ENCODE peak calls at places on chromosome 12, in four cellular contexts. O is left ventricle myocardium inferior, I is cardiac fibroblast, W is heart right ventricle. T is an unnamed sample.

GRCh38 chr12:105292705-105293104 is 37.8 kb upstream of the C12orf75 start:
- DNase-seq in O (no peak), I (peak), W (no peak), T (peak)

GRCh38 chr12:64556231-64556630 is 54.1 kb upstream of the RASSF3 start:
- DNase-seq in O (no peak), I (no peak), W (no peak), T (no peak)

GRCh38 chr12:88553941-88554658 is 26.2 kb downstream of the KITLG start:
- DNase-seq in O (no peak), I (peak), W (no peak), T (peak)

GRCh38 chr12:49930515-49931288 is 19.8 kb upstream of the AQP2 start:
- DNase-seq in O (no peak), I (peak), W (no peak), T (peak)

GRCh38 chr12:46380397-46380796 is 7.8 kb upstream of the SLC38A2 start:
- DNase-seq in O (no peak), I (no peak), W (no peak), T (no peak)

GRCh38 chr12:120445911-120446909 is at the start of the genes GATC and TRIAP1:
- DNase-seq in O (peak), I (peak), W (peak), T (peak)

GRCh38 chr12:30687265-30687986 is 8.2 kb downstream of the IPO8 start:
- DNase-seq in O (no peak), I (peak), W (no peak), T (peak)

GRCh38 chr12:102483466-102483865 is 3.1 kb upstream of the IGF1 start:
- DNase-seq in O (no peak), I (no peak), W (no peak), T (no peak)

GRCh38 chr12:131535779-131536178 is 175.1 kb upstream of the SFSWAP start:
- DNase-seq in O (no peak), I (no peak), W (no peak), T (no peak)

GRCh38 chr12:77113971-77114370 is 48.6 kb upstream of the E2F7 start:
- DNase-seq in O (no peak), I (no peak), W (no peak), T (peak)

GRCh38 chr12:108722992-108723766 is 8.1 kb downstream of the CORO1C start:
- DNase-seq in O (no peak), I (peak), W (no peak), T (peak)

GRCh38 chr12:12718853-12719252 is 1.7 kb downstream of the CDKN1B start:
- DNase-seq in O (no peak), I (no peak), W (no peak), T (peak)

GRCh38 chr12:64616221-64616620 is 5.9 kb downstream of the RASSF3 start:
- DNase-seq in O (no peak), I (peak), W (no peak), T (no peak)

GRCh38 chr12:69569236-69569635 is 16.0 kb upstream of the CCT2 start:
- DNase-seq in O (no peak), I (no peak), W (no peak), T (peak)

GRCh38 chr12:50057896-50058670 is 687 bp downstream of the ASIC1 start:
- DNase-seq in O (no peak), I (no peak), W (no peak), T (no peak)

GRCh38 chr12:58811346-58811745 is 109.0 kb downstream of the LRIG3 start:
- DNase-seq in O (no peak), I (no peak), W (no peak), T (no peak)

GRCh38 chr12:71591601-71592000 is 72.0 kb downstream of the ZFC3H1 start:
- DNase-seq in O (no peak), I (no peak), W (no peak), T (no peak)

GRCh38 chr12:52751795-52752194 is 25.4 kb downstream of the KRT76 start:
- DNase-seq in O (no peak), I (no peak), W (no peak), T (no peak)

GRCh38 chr12:57236925-57237652 is 7.6 kb downstream of the SHMT2 start:
- DNase-seq in O (peak), I (no peak), W (peak), T (no peak)

GRCh38 chr12:117377758-117378157 is 16.3 kb upstream of the NOS1 start:
- DNase-seq in O (no peak), I (no peak), W (no peak), T (no peak)

GRCh38 chr12:130649101-130649571 is 67.0 kb downstream of the RIMBP2 start:
- DNase-seq in O (no peak), I (no peak), W (no peak), T (no peak)

GRCh38 chr12:38157933-38158401 is 158.6 kb upstream of the ALG10B start:
- DNase-seq in O (no peak), I (no peak), W (no peak), T (no peak)

GRCh38 chr12:41190360-41190759 is 2.2 kb downstream of the PDZRN4 start:
- DNase-seq in O (no peak), I (peak), W (no peak), T (peak)

GRCh38 chr12:5432011-5432400 is at the start of gene NTF3:
- DNase-seq in O (peak), I (peak), W (peak), T (peak)

GRCh38 chr12:6871052-6871957 is 1.8 kb downstream of the SPSB2 start:
- DNase-seq in O (no peak), I (no peak), W (no peak), T (no peak)

GRCh38 chr12:5901416-5901815 is 43.6 kb downstream of the ANO2 start:
- DNase-seq in O (no peak), I (no peak), W (no peak), T (no peak)

GRCh38 chr12:9751204-9752144 is 9.2 kb downstream of the CD69 start:
- DNase-seq in O (no peak), I (peak), W (no peak), T (peak)

GRCh38 chr12:83462419-83462818 is 775.7 kb downstream of the TMTC2 start:
- DNase-seq in O (no peak), I (no peak), W (no peak), T (no peak)

GRCh38 chr12:67223225-67223624 is 45.9 kb upstream of the CAND1 start:
- DNase-seq in O (no peak), I (no peak), W (no peak), T (no peak)

GRCh38 chr12:712172-712863 is 40.1 kb upstream of the WNK1 start:
- DNase-seq in O (no peak), I (peak), W (no peak), T (no peak)

GRCh38 chr12:685388-685787 is 22.1 kb upstream of the NINJ2 start:
- DNase-seq in O (no peak), I (peak), W (no peak), T (no peak)

GRCh38 chr12:122005252-122005651 is 16.4 kb upstream of the BCL7A start:
- DNase-seq in O (no peak), I (no peak), W (no peak), T (no peak)

GRCh38 chr12:92396647-92397258 is 251.1 kb upstream of the BTG1 start:
- DNase-seq in O (no peak), I (peak), W (no peak), T (peak)
- H3K4me3 ChIP-seq in O (no peak), I (no peak), W (no peak), T (no peak)

GRCh38 chr12:55729592-55730446 is 1.0 kb upstream of the CD63 start:
- DNase-seq in O (peak), I (peak), W (peak), T (peak)
- TF ChIP-seq CTCF in O (no peak), I (no peak), W (peak), T (no peak)

DNA sequence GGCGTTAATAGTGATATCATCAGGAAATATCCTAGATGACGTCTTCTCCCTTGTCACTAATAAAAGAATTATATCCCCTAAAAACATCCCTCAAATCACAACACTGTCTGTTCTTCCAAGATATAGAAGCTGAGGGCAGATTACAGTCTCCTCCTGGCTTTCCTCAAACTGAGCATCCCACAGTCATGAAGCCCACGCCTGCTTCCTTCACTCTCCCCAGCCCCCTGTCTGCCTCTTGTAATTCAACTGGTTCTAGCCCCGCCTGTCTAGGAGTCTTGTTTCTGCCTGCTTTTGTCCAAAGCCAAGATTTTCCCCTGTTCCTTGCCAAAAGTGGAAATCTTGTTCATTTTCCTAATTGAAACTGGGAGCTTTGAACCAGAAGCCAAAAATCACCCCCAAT is 36.0 kb upstream of the PWP1 start:
- DNase-seq in O (no peak), I (no peak), W (no peak), T (no peak)
- H3K4me3 ChIP-seq in O (no peak), I (no peak), W (no peak), T (no peak)

GRCh38 chr12:4355150-4355842 is 24.2 kb downstream of the FGF23 start:
- DNase-seq in O (no peak), I (no peak), W (no peak), T (no peak)

GRCh38 chr12:4355843-4356327 is 23.6 kb downstream of the FGF23 start:
- DNase-seq in O (no peak), I (peak), W (peak), T (peak)

DNA sequence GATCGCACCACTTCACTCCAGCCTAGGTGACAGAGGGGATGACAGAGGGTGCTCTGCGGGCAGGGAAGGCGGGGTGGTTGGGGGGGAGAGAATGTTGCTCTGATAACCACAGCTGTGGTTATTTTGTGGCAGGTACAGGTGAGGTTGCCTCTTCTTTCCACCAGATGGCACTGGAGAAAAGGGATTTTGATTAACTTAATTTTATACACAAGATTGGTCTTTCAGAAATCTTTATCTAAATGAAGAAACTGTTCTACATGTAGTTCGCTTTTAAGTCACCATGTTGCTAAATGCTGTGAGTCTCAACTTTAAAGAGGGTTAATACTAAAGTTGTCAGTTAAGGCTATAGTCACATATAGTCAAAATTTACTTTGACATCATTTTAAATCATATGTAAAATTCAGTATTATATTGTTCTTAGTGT is 25.7 kb downstream of the FGF23 start:
- DNase-seq in O (no peak), I (peak), W (no peak), T (peak)
- TF ChIP-seq CTCF in O (peak), I (peak), W (peak), T (peak)

DNA sequence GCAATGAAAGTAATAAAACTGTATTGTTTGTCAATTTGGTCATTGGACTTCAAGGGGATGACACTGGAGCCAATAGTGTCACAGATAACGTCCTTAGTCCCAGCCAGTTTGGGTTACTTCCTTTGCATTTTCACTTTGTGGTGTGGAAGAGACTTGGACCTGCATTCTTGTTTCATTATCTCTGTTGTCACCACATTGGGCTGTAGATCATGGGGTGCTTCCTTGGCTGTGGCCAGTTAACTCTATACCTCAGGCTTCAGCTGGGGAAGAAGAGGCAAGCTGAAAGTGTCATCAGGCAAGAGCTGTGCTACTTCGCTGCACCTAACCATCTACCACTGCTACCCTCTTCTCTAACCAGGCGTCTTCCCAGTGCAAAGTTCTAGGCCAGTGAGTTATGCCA is 15.1 kb upstream of the CISTR start:
- DNase-seq in O (no peak), I (no peak), W (no peak), T (no peak)
- H3K4me3 ChIP-seq in O (no peak), I (no peak), W (no peak), T (no peak)

DNA sequence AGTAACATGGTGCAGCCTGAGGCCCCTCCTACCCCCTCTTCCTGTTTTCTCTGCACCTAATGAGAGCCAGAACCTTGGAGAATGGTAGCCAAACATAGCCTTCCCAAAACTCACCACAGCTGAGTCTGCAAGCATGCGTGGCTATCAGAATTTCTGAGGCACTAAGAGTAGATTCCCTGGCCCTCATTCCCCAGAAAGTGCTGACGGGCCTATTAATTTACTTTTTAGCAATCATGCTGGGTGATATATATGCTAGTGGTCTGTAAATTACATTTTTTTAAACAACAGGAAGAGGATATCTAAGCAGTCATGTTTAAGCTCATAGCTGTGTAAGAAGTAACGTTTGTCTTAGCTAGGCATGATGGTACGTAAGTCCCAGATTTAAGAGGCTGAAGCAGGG is 30.4 kb downstream of the KANSL2 start:
- DNase-seq in O (no peak), I (no peak), W (no peak), T (no peak)
- TF ChIP-seq CTCF in O (no peak), I (no peak), W (no peak), T (no peak)

DNA sequence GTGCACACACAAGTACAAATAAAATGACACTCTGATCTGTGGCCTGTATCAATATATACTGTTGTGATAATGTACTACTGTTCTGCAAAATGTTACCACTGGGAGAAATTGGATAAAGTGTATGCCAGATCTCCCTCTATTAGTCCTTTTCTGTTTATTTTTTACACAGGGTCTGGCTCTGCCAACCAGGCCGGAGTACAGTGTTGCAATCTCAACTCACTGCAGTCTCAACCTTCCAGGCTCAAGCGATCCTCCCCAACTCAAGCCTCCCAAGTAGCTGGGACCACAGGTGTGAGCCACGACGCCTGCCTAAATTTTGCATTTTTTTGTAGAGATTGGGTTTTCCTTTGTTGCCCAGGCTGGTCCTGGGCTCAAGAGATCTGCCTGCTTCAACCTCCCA is 1.9 kb downstream of the NT5DC3 start:
- DNase-seq in O (no peak), I (peak), W (no peak), T (no peak)
- H3K4me3 ChIP-seq in O (no peak), I (no peak), W (no peak), T (no peak)

DNA sequence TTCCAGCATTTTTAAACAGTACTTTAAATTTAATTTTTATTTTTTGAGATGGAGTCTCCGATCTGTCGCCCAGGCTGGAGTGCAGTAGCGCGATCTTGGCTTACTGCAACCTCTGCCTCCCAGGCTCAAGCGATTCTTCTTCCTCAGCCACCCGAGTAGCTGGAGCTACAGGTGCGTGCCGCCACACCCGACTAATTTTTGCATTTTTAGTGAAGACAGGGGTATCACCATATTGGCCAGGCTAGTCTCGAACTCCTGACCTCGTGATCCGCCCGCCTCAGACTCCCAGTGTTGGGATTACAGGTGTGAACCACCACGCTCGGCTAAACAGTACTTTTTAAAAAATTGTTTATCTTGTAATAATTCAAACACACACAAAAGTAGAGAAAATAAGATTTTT is 4.2 kb upstream of the FOXJ2 start:
- DNase-seq in O (no peak), I (no peak), W (no peak), T (no peak)
- TF ChIP-seq CTCF in O (no peak), I (no peak), W (no peak), T (no peak)